ENCODE peak calls at places on chromosomes 12 and 14, in nine cellular contexts. W, R, J, H, X, G, Y, B and D are unnamed samples.

GRCh38 chr12:96194901-96195844 is 998 bp downstream of the ELK3 start:
- DNase-seq in R (no peak), G (peak; percentile 46), W (peak; percentile 67), X (peak; percentile 27), B (peak; percentile 97), J (peak; percentile 54), Y (peak; percentile 64), H (peak; percentile 31), D (peak; percentile 68)

GRCh38 chr12:12153596-12153995 is 82.9 kb downstream of the BCL2L14 start:
- DNase-seq in R (peak; percentile 10), B (no peak), X (no peak), W (no peak), G (no peak), J (no peak), Y (no peak), H (no peak), D (no peak)

GRCh38 chr12:46296822-46297221 is 28.0 kb upstream of the SLC38A1 start:
- DNase-seq in X (no peak), W (no peak), B (no peak), J (no peak), Y (no peak), R (no peak), H (no peak), G (no peak), D (no peak)

GRCh38 chr12:75900781-75901254 is 130.8 kb downstream of the PHLDA1 start:
- DNase-seq in B (no peak), G (no peak), H (no peak), J (no peak), W (no peak), X (no peak), R (no peak), Y (no peak), D (no peak)

GRCh38 chr14:51368721-51369163 is 128.7 kb downstream of the TMX1 start:
- DNase-seq in H (no peak), G (no peak), J (no peak), X (no peak), B (peak; percentile 87), Y (no peak), R (no peak), W (no peak), D (no peak)

GRCh38 chr14:61233436-61233956 is 47.6 kb downstream of the TMEM30B start:
- DNase-seq in H (no peak), X (no peak), J (no peak), B (no peak), W (no peak), R (no peak), G (no peak), Y (no peak), D (no peak)

GRCh38 chr12:128425883-128426282 is 158.9 kb downstream of the TMEM132C start:
- DNase-seq in B (no peak), G (no peak), R (peak; percentile 65), Y (no peak), J (no peak), W (no peak), X (no peak), H (no peak), D (no peak)

GRCh38 chr12:54463034-54463433 is 10.4 kb downstream of the GTSF1 start:
- DNase-seq in H (no peak), W (no peak), Y (no peak), J (no peak), X (no peak), B (peak; percentile 76), G (no peak), R (no peak), D (no peak)

GRCh38 chr12:29681996-29682534 is 101.7 kb downstream of the TMTC1 start:
- DNase-seq in H (no peak), B (no peak), W (no peak), Y (no peak), J (no peak), X (no peak), G (no peak), R (no peak), D (no peak)

GRCh38 chr12:28795306-28795705 is 353.8 kb upstream of the FAR2 start:
- DNase-seq in X (no peak), G (no peak), B (no peak), J (no peak), W (no peak), H (no peak), R (no peak), Y (peak; percentile 26), D (no peak)

GRCh38 chr12:93025145-93026103 is 96.3 kb upstream of the EEA1 start:
- DNase-seq in X (no peak), R (no peak), B (peak; percentile 60), G (no peak), H (peak; percentile 63), J (no peak), Y (peak; percentile 30), W (no peak), D (no peak)

GRCh38 chr14:21902561-21903199 is 229.1 kb upstream of the OR4E1 start:
- DNase-seq in W (no peak), G (no peak), X (peak; percentile 3), R (peak; percentile 1), Y (no peak), H (no peak), J (no peak), B (no peak), D (no peak)

GRCh38 chr12:123607756-123608155 is 5.9 kb downstream of the DDX55 start:
- DNase-seq in H (no peak), X (no peak), J (no peak), G (no peak), Y (no peak), B (no peak), W (no peak), R (no peak), D (no peak)